ENCODE peak calls at places on chromosomes 16 and 17, in six cellular contexts. P is breast epithelium, A is T-helper 1 cell, B is KBM-7, T is IMR-90, Q is globus pallidus. U is an unnamed sample.
A peak's percentile ranks its signal among the peaks of the same experiment; 100 is the strongest.

GRCh38 chr17:27846042-27846655 is 45.8 kb upstream of the NOS2 start:
- DNase-seq in P (no peak), T (no peak), A (peak; percentile 58), B (peak; percentile 68), Q (no peak), U (no peak)

GRCh38 chr16:9092282-9092962 is 978 bp downstream of the HAPSTR1 start:
- DNase-seq in Q (peak; percentile 37), P (peak; percentile 32), A (peak; percentile 43), T (no peak), B (no peak), U (peak; percentile 57)

GRCh38 chr17:68290955-68291835 is at the start of the genes ARSG and SLC16A6:
- DNase-seq in B (peak; percentile 42), A (peak; percentile 89), T (peak; percentile 48), Q (no peak), P (peak; percentile 28), U (no peak)

GRCh38 chr16:82701302-82702022 is 74.7 kb downstream of the CDH13 start:
- DNase-seq in Q (no peak), P (no peak), B (no peak), A (peak; percentile 6), T (no peak), U (no peak)

GRCh38 chr16:62041401-62041800 is 5.2 kb upstream of the CDH8 start:
- DNase-seq in T (no peak), P (no peak), B (peak; percentile 27), A (no peak), Q (peak; percentile 81), U (peak; percentile 0)

GRCh38 chr16:85017151-85017550 is 5.8 kb upstream of the ZDHHC7 start:
- DNase-seq in A (peak; percentile 35), Q (no peak), B (peak; percentile 76), T (peak; percentile 39), P (no peak), U (no peak)

GRCh38 chr16:54203851-54204505 is 82.6 kb downstream of the IRX3 start:
- DNase-seq in B (no peak), A (no peak), T (no peak), P (no peak), Q (no peak), U (no peak)

GRCh38 chr16:391885-392335 is 5.1 kb upstream of the NME4 start:
- DNase-seq in P (no peak), T (peak; percentile 83), B (peak; percentile 89), Q (no peak), A (peak; percentile 73), U (peak; percentile 58)

GRCh38 chr16:9058211-9058610 is 33.2 kb upstream of the HAPSTR1 start:
- DNase-seq in B (no peak), P (no peak), Q (no peak), T (no peak), A (no peak), U (no peak)

GRCh38 chr17:70181866-70182265 is 12.5 kb downstream of the KCNJ2 start:
- DNase-seq in Q (no peak), A (no peak), P (no peak), B (no peak), T (peak; percentile 34), U (no peak)

GRCh38 chr16:4115209-4115940 is 867 bp downstream of the ADCY9 start:
- DNase-seq in Q (no peak), B (peak; percentile 61), T (peak; percentile 74), P (no peak), A (peak; percentile 40), U (peak; percentile 66)

GRCh38 chr17:77107506-77108433 is 33.0 kb upstream of the SEC14L1 start:
- DNase-seq in Q (no peak), T (peak; percentile 39), P (no peak), A (peak; percentile 36), B (no peak), U (no peak)

GRCh38 chr17:74862108-74862901 is 2.6 kb upstream of the GRIN2C start:
- DNase-seq in B (peak; percentile 74), P (no peak), A (peak; percentile 60), Q (peak; percentile 72), T (peak; percentile 9), U (no peak)

GRCh38 chr16:22641030-22641671 is 130.5 kb downstream of the NPIPB5 start:
- DNase-seq in Q (no peak), B (peak; percentile 36), P (no peak), A (no peak), T (peak; percentile 49), U (no peak)

GRCh38 chr16:88459366-88460055 is 6.4 kb downstream of the ZFPM1 start:
- DNase-seq in A (no peak), Q (no peak), P (no peak), B (no peak), T (no peak), U (no peak)

GRCh38 chr16:66935319-66936011 is at the start of gene CES2:
- DNase-seq in T (peak; percentile 29), B (no peak), P (peak; percentile 75), A (no peak), Q (no peak), U (peak; percentile 41)

GRCh38 chr17:13244511-13244910 is 226.7 kb upstream of the ELAC2 start:
- DNase-seq in Q (no peak), A (no peak), P (no peak), B (no peak), T (no peak), U (no peak)

GRCh38 chr17:12712941-12713340 is 47.3 kb downstream of the MYOCD start:
- DNase-seq in P (no peak), A (no peak), T (no peak), B (no peak), Q (no peak), U (no peak)

GRCh38 chr17:65634533-65634932 is 73.1 kb upstream of the AXIN2 start:
- DNase-seq in A (no peak), Q (no peak), P (no peak), B (no peak), T (no peak), U (no peak)

GRCh38 chr16:46882940-46883307 is 1.2 kb upstream of the GPT2 start:
- DNase-seq in A (no peak), P (no peak), T (no peak), B (no peak), Q (no peak), U (no peak)

U was measured in SJSA1.